ENCODE peak calls at places on chromosomes 6 and 20, in ten cellular contexts. M is hepatocyte, B is endothelial cell, H is neural crest cell, P is progenitor cell of endocrine pancreas, C is colonic mucosa, V is astrocyte of the cerebellum, A is heart left ventricle, O is cardiac muscle cell, Q is astrocyte of the spinal cord. X is an unnamed sample.

GRCh38 chr20:3777381-3777725 is 3.9 kb downstream of the SPEF1 start:
- DNase-seq in M (no peak), A (no peak), C (no peak), P (no peak), Q (no peak), H (no peak), O (no peak), B (no peak), V (no peak), X (no peak)

GRCh38 chr6:14922306-14922705 is 323.6 kb upstream of the JARID2 start:
- DNase-seq in B (no peak), P (no peak), C (no peak), Q (peak; percentile 40), M (no peak), A (no peak), O (no peak), V (no peak), H (no peak), X (no peak)

GRCh38 chr20:38201356-38201755 is 36.3 kb upstream of the TGM2 start:
- DNase-seq in P (no peak), A (no peak), O (peak; percentile 69), B (no peak), V (no peak), M (no peak), C (no peak), Q (peak; percentile 72), H (no peak), X (no peak)

GRCh38 chr6:159044899-159045727 is at the start of gene TAGAP:
- DNase-seq in M (peak; percentile 59), O (no peak), A (peak; percentile 64), H (no peak), C (peak; percentile 72), B (no peak), P (no peak), Q (no peak), V (no peak), X (peak; percentile 32)

GRCh38 chr20:10667560-10668167 is 6.1 kb downstream of the JAG1 start:
- DNase-seq in P (no peak), M (no peak), H (no peak), O (no peak), A (no peak), Q (no peak), B (no peak), V (no peak), C (no peak), X (no peak)

GRCh38 chr20:48932375-48932941 is 10.9 kb downstream of the ARFGEF2 start:
- DNase-seq in H (no peak), C (no peak), P (no peak), M (peak; percentile 25), Q (no peak), O (no peak), V (no peak), B (no peak), A (no peak), X (peak; percentile 54)

GRCh38 chr6:37554480-37554819 is 54.8 kb upstream of the CCDC167 start:
- DNase-seq in A (no peak), O (no peak), H (no peak), C (no peak), Q (peak; percentile 61), B (no peak), V (no peak), P (no peak), M (no peak), X (peak; percentile 28)

GRCh38 chr6:111306104-111306888 is 176.7 kb downstream of the REV3L start:
- DNase-seq in M (peak; percentile 8), H (no peak), P (no peak), O (no peak), V (no peak), B (no peak), Q (no peak), A (no peak), C (no peak), X (peak; percentile 22)

GRCh38 chr6:161128680-161129196 is 137.2 kb downstream of the MAP3K4 start:
- DNase-seq in B (no peak), V (peak; percentile 33), O (peak; percentile 11), C (no peak), M (no peak), P (no peak), Q (peak; percentile 80), A (no peak), H (no peak), X (no peak)

GRCh38 chr6:55528624-55529023 is 50.4 kb downstream of the HMGCLL1 start:
- DNase-seq in A (no peak), M (peak; percentile 39), B (peak; percentile 14), Q (peak; percentile 33), P (no peak), V (no peak), C (peak; percentile 18), O (peak; percentile 41), H (no peak), X (peak; percentile 49)
- TF ChIP-seq CTCF in A (no peak), M (peak; percentile 39), B (peak; percentile 33), Q (peak; percentile 42), P (peak; percentile 44), V (peak; percentile 25), C (peak; percentile 17), O (peak; percentile 37), H (peak; percentile 52), X (peak; percentile 42)

GRCh38 chr20:45776931-45777330 is 14.8 kb downstream of the WFDC3 start:
- DNase-seq in P (no peak), M (no peak), V (no peak), H (no peak), C (no peak), O (no peak), B (no peak), A (no peak), Q (no peak), X (no peak)
- TF ChIP-seq CTCF in P (no peak), M (no peak), V (no peak), H (no peak), C (no peak), O (no peak), B (no peak), A (no peak), Q (no peak), X (no peak)

DNA sequence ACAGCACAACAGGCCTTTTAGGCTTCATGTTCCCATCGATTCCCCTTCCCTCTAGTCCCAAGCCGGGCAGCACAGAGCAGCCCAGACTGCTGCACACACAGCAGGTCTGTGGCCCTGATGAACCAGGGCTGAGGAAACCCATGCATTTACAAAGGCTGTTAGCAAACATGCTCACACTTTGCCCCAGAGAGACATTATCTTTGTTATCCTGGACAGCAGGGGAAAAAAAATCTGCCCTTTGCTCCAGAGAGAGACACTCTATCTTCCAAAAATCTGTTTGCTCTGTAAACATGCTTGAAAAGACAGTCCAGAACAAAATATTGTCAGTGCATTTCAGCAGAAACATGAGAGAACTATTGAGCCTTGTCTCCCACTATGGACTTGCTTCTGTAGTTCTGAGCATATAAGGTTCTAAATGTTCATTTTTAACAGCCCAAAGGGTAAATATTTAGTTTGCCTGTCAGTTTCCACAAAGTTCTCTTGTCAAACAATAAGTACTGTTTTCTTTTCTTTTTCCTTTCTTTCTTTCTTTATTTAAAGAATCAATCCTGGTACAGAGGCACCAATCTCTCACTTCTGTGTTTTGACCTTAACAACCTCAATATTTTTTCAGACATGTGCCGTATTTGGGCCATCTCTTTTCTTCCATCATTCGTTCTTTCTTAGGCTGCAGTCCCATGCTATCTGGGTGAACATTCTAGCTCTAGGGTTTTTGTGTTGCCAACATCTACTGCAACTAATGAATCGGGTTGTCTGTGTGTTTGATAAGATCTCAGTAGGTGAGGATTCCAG is 468.0 kb downstream of the EPM2A start:
- DNase-seq in H (no peak), P (no peak), V (no peak), Q (no peak), O (no peak), B (no peak), A (no peak), C (no peak), M (peak; percentile 47), X (no peak)
- TF ChIP-seq CTCF in H (no peak), P (no peak), V (no peak), Q (no peak), O (no peak), B (no peak), A (no peak), C (no peak), M (no peak), X (no peak)

GRCh38 chr6:141552463-141552862 is 580.3 kb upstream of the GJE1 start:
- DNase-seq in B (no peak), P (no peak), A (no peak), V (peak; percentile 67), H (no peak), M (peak; percentile 67), C (no peak), O (peak; percentile 74), Q (peak; percentile 90), X (peak; percentile 12)
- TF ChIP-seq CTCF in B (no peak), P (no peak), A (no peak), V (no peak), H (no peak), M (no peak), C (no peak), O (no peak), Q (no peak), X (no peak)

X was measured in Calu3.